ENCODE peak calls at places on chromosome 22, in seven cellular contexts. Z is stimulated activated CD8-positive, alpha-beta memory T cell treated with anti-CD3 and anti-CD28 coated beads, Interleukin-15, amount 100 ng/mL, for 4 hours; T is ascending aorta; F is frontal cortex; S is HuH-7; O is M059J; I is SK-N-SH. A is an unnamed sample.
A peak's percentile ranks its signal among the peaks of the same experiment; 100 is the strongest.

GRCh38 chr22:47041201-47042115 is 279.0 kb downstream of the TBC1D22A start:
- DNase-seq in Z (no peak), T (no peak), F (no peak), S (no peak), O (no peak), I (no peak), A (no peak)

GRCh38 chr22:29690481-29690880 is 29.3 kb upstream of the CABP7 start:
- DNase-seq in Z (no peak), T (no peak), F (no peak), S (no peak), O (no peak), I (no peak), A (no peak)

GRCh38 chr22:29596408-29596807 is 7.0 kb upstream of the NF2 start:
- DNase-seq in Z (no peak), T (no peak), F (no peak), S (no peak), O (peak; percentile 26), I (no peak), A (no peak)

GRCh38 chr22:31496735-31497146 is 405 bp downstream of the SFI1 start:
- DNase-seq in Z (peak; percentile 23), T (no peak), F (no peak), S (no peak), O (peak; percentile 32), I (no peak), A (no peak)

GRCh38 chr22:28980326-28980725 is 81.3 kb downstream of the C22orf31 start:
- DNase-seq in Z (no peak), T (no peak), F (no peak), S (no peak), O (no peak), I (no peak), A (no peak)

GRCh38 chr22:37544955-37545702 is 15.2 kb upstream of the CDC42EP1 start:
- DNase-seq in Z (no peak), T (peak; percentile 83), F (no peak), S (peak; percentile 79), O (peak; percentile 72), I (peak; percentile 56), A (no peak)

GRCh38 chr22:50700387-50701075 is 27.9 kb downstream of the SHANK3 start:
- DNase-seq in Z (no peak), T (peak; percentile 59), F (no peak), S (peak; percentile 88), O (no peak), I (no peak), A (no peak)

GRCh38 chr22:35016909-35017308 is 49.0 kb upstream of the ISX start:
- DNase-seq in Z (no peak), T (peak; percentile 8), F (no peak), S (no peak), O (no peak), I (no peak), A (no peak)

GRCh38 chr22:24146190-24146616 is 35.1 kb upstream of the SUSD2 start:
- DNase-seq in Z (no peak), T (no peak), F (no peak), S (peak; percentile 77), O (peak; percentile 68), I (peak; percentile 50), A (peak; percentile 36)

GRCh38 chr22:32830473-32830872 is 29.0 kb downstream of the TIMP3 start:
- DNase-seq in Z (no peak), T (no peak), F (no peak), S (no peak), O (no peak), I (no peak), A (no peak)

GRCh38 chr22:38176170-38176741 is 5.4 kb downstream of the PLA2G6 start:
- DNase-seq in Z (peak; percentile 35), T (peak; percentile 84), F (no peak), S (no peak), O (peak; percentile 96), I (no peak), A (no peak)

GRCh38 chr22:35510481-35510934 is 30.1 kb upstream of the RASD2 start:
- DNase-seq in Z (no peak), T (no peak), F (no peak), S (no peak), O (peak; percentile 59), I (no peak), A (no peak)

GRCh38 chr22:43891360-43892182 is at the start of gene PNPLA5:
- DNase-seq in Z (no peak), T (no peak), F (no peak), S (no peak), O (no peak), I (peak; percentile 44), A (no peak)

GRCh38 chr22:36374603-36375024 is 13.2 kb downstream of the MYH9 start:
- DNase-seq in Z (no peak), T (peak; percentile 84), F (no peak), S (no peak), O (peak; percentile 90), I (no peak), A (no peak)

GRCh38 chr22:37669586-37669985 is 5.8 kb upstream of the LGALS1 start:
- DNase-seq in Z (no peak), T (no peak), F (no peak), S (no peak), O (peak; percentile 68), I (no peak), A (no peak)

GRCh38 chr22:46428602-46429326 is 93.2 kb downstream of the TRMU start:
- DNase-seq in Z (no peak), T (no peak), F (no peak), S (no peak), O (no peak), I (no peak), A (no peak)

GRCh38 chr22:35542157-35542971 is 1.7 kb downstream of the RASD2 start:
- DNase-seq in Z (no peak), T (no peak), F (no peak), S (no peak), O (no peak), I (no peak), A (no peak)

GRCh38 chr22:21714059-21714770 is 21.4 kb downstream of the YPEL1 start:
- DNase-seq in Z (no peak), T (no peak), F (no peak), S (no peak), O (no peak), I (no peak), A (peak; percentile 70)

GRCh38 chr22:46339956-46340355 is 4.4 kb downstream of the TRMU start:
- DNase-seq in Z (no peak), T (no peak), F (no peak), S (no peak), O (no peak), I (no peak), A (no peak)

GRCh38 chr22:30675436-30675835 is 7.8 kb upstream of the DUSP18 start:
- DNase-seq in Z (no peak), T (no peak), F (no peak), S (no peak), O (no peak), I (no peak), A (peak; percentile 50)

GRCh38 chr22:30856699-30857098 is 111.9 kb downstream of the MORC2 start:
- DNase-seq in Z (no peak), T (peak; percentile 18), F (no peak), S (no peak), O (no peak), I (no peak), A (no peak)

GRCh38 chr22:20248461-20248959 is 19.6 kb downstream of the RTN4R start:
- DNase-seq in Z (no peak), T (no peak), F (no peak), S (no peak), O (no peak), I (peak; percentile 65), A (no peak)

GRCh38 chr22:45671051-45671782 is 417 bp upstream of the ATXN10 start:
- DNase-seq in Z (no peak), T (no peak), F (no peak), S (peak; percentile 82), O (no peak), I (peak; percentile 94), A (no peak)

GRCh38 chr22:21876486-21877176 is 9.2 kb upstream of the MAPK1 start:
- DNase-seq in Z (no peak), T (no peak), F (no peak), S (no peak), O (peak; percentile 36), I (peak; percentile 48), A (peak; percentile 82)

GRCh38 chr22:44090571-44090905 is 66.4 kb downstream of the PARVB start:
- DNase-seq in Z (no peak), T (no peak), F (no peak), S (no peak), O (no peak), I (no peak), A (no peak)

GRCh38 chr22:38940985-38941384 is 16.4 kb upstream of the APOBEC3A start:
- DNase-seq in Z (no peak), T (no peak), F (no peak), S (no peak), O (peak; percentile 20), I (no peak), A (no peak)

GRCh38 chr22:22717723-22718122 is 73.3 kb downstream of the GGTLC2 start:
- DNase-seq in Z (no peak), T (no peak), F (no peak), S (no peak), O (no peak), I (no peak), A (peak; percentile 58)

GRCh38 chr22:38034278-38034882 is 22.8 kb upstream of the PICK1 start:
- DNase-seq in Z (no peak), T (peak; percentile 80), F (peak; percentile 69), S (no peak), O (peak; percentile 88), I (peak; percentile 42), A (peak; percentile 82)

A was measured in K562.